ENCODE peak calls at places on chromosomes 11 and 22, in eight cellular contexts. S is erythroblast; K is stimulated activated CD4-positive, alpha-beta T cell treated with anti-CD3 and anti-CD28 coated beads, TNF-alpha, amount 100 ng/mL, for 4 hours; O is left colon; C is substantia nigra; R is progenitor cell of endocrine pancreas; F is stimulated activated CD8-positive, alpha-beta memory T cell treated with anti-CD3 and anti-CD28 coated beads, Interleukin-15, amount 100 ng/mL, for 4 hours; A is germinal center. Z is an unnamed sample.

GRCh38 chr11:64007160-64007628 is 21.0 kb downstream of the OTUB1 start:
- DNase-seq in S (no peak), K (no peak), O (no peak), C (no peak), R (no peak), F (no peak), A (no peak), Z (no peak)

GRCh38 chr22:46352276-46352675 is 16.8 kb downstream of the TRMU start:
- DNase-seq in S (no peak), K (no peak), O (no peak), C (no peak), R (no peak), F (no peak), A (no peak), Z (no peak)

GRCh38 chr11:16924826-16925494 is 89.3 kb downstream of the PLEKHA7 start:
- DNase-seq in S (no peak), K (no peak), O (peak), C (peak), R (peak), F (no peak), A (no peak), Z (no peak)

GRCh38 chr11:11081786-11082185 is 223.9 kb upstream of the ZBED5 start:
- DNase-seq in S (no peak), K (no peak), O (no peak), C (no peak), R (no peak), F (no peak), A (no peak), Z (no peak)

GRCh38 chr22:31635638-31636306 is 26.2 kb downstream of the PISD start:
- DNase-seq in S (no peak), K (no peak), O (no peak), C (no peak), R (no peak), F (no peak), A (no peak), Z (no peak)

GRCh38 chr11:73237471-73238290 is 19.6 kb downstream of the P2RY2 start:
- DNase-seq in S (no peak), K (no peak), O (peak), C (no peak), R (no peak), F (no peak), A (no peak), Z (no peak)

GRCh38 chr22:20128902-20129746 is 2.5 kb upstream of the ZDHHC8 start:
- DNase-seq in S (peak), K (peak), O (no peak), C (no peak), R (no peak), F (no peak), A (peak), Z (no peak)

GRCh38 chr11:57729479-57729878 is 11.8 kb upstream of the SELENOH start:
- DNase-seq in S (no peak), K (no peak), O (no peak), C (no peak), R (no peak), F (no peak), A (peak), Z (no peak)

GRCh38 chr22:38191115-38191514 is 9.5 kb upstream of the PLA2G6 start:
- DNase-seq in S (no peak), K (no peak), O (no peak), C (no peak), R (no peak), F (no peak), A (no peak), Z (no peak)

GRCh38 chr11:72613977-72614376 is 60.2 kb downstream of the PDE2A start:
- DNase-seq in S (no peak), K (no peak), O (peak), C (peak), R (no peak), F (no peak), A (peak), Z (no peak)